ENCODE peak calls at places on chromosomes 13 and 19, in nine cellular contexts. One of them, this sample, is unnamed.

GRCh38 chr13:43284162-43284561 is 260.8 kb downstream of the DNAJC15 start:
- DNase-seq in AG10803: peak; percentile 37
- DNase-seq in activated T-helper 1 cell treated with anti-CD3 and anti-CD28 coated beads, Interleukin-12 subunit alpha, Interleukin-12 subunit beta, Interleukin-2, Interleukin-4 antibody, amounts not matched to agents 30 ng/mL and 10 ng/mL and 1 ng/mL, durations not matched to agents 14 hours and 24 hours and 36 hours: no peak
- DNase-seq in NCI-H2029 treated with DMSO at 0.1 percent for 48 hours: no peak
- DNase-seq in endothelial cell of umbilical vein: peak; percentile 52
- DNase-seq in astrocyte of the spinal cord: peak; percentile 69
- DNase-seq in anterior cingulate cortex: no peak
- DNase-seq in mammary epithelial cell: peak; percentile 62
- DNase-seq in ascending aorta: no peak
- DNase-seq in this sample: no peak

GRCh38 chr13:45082964-45083363 is 37.3 kb upstream of the GTF2F2 start:
- DNase-seq in mammary epithelial cell: peak; percentile 74
- DNase-seq in anterior cingulate cortex: no peak
- DNase-seq in endothelial cell of umbilical vein: no peak
- DNase-seq in activated T-helper 1 cell treated with anti-CD3 and anti-CD28 coated beads, Interleukin-12 subunit alpha, Interleukin-12 subunit beta, Interleukin-2, Interleukin-4 antibody, amounts not matched to agents 30 ng/mL and 10 ng/mL and 1 ng/mL, durations not matched to agents 14 hours and 24 hours and 36 hours: no peak
- DNase-seq in AG10803: peak; percentile 91
- DNase-seq in NCI-H2029 treated with DMSO at 0.1 percent for 48 hours: no peak
- DNase-seq in astrocyte of the spinal cord: peak; percentile 32
- DNase-seq in ascending aorta: no peak
- DNase-seq in this sample: no peak

GRCh38 chr19:55319786-55320185 is 5.4 kb downstream of the TMEM150B start:
- DNase-seq in mammary epithelial cell: no peak
- DNase-seq in astrocyte of the spinal cord: peak; percentile 30
- DNase-seq in anterior cingulate cortex: peak; percentile 11
- DNase-seq in AG10803: peak; percentile 27
- DNase-seq in ascending aorta: no peak
- DNase-seq in NCI-H2029 treated with DMSO at 0.1 percent for 48 hours: no peak
- DNase-seq in endothelial cell of umbilical vein: peak; percentile 22
- DNase-seq in activated T-helper 1 cell treated with anti-CD3 and anti-CD28 coated beads, Interleukin-12 subunit alpha, Interleukin-12 subunit beta, Interleukin-2, Interleukin-4 antibody, amounts not matched to agents 30 ng/mL and 10 ng/mL and 1 ng/mL, durations not matched to agents 14 hours and 24 hours and 36 hours: no peak
- DNase-seq in this sample: peak; percentile 80

GRCh38 chr13:80359459-80360297 is 18.8 kb upstream of the SPRY2 start:
- DNase-seq in anterior cingulate cortex: no peak
- DNase-seq in astrocyte of the spinal cord: no peak
- DNase-seq in ascending aorta: no peak
- DNase-seq in NCI-H2029 treated with DMSO at 0.1 percent for 48 hours: no peak
- DNase-seq in AG10803: no peak
- DNase-seq in mammary epithelial cell: no peak
- DNase-seq in endothelial cell of umbilical vein: peak; percentile 72
- DNase-seq in activated T-helper 1 cell treated with anti-CD3 and anti-CD28 coated beads, Interleukin-12 subunit alpha, Interleukin-12 subunit beta, Interleukin-2, Interleukin-4 antibody, amounts not matched to agents 30 ng/mL and 10 ng/mL and 1 ng/mL, durations not matched to agents 14 hours and 24 hours and 36 hours: no peak
- DNase-seq in this sample: no peak

GRCh38 chr19:756232-756631 is 5.3 kb downstream of the MISP start:
- DNase-seq in mammary epithelial cell: peak; percentile 60
- DNase-seq in endothelial cell of umbilical vein: peak; percentile 35
- DNase-seq in NCI-H2029 treated with DMSO at 0.1 percent for 48 hours: no peak
- DNase-seq in ascending aorta: no peak
- DNase-seq in anterior cingulate cortex: no peak
- DNase-seq in activated T-helper 1 cell treated with anti-CD3 and anti-CD28 coated beads, Interleukin-12 subunit alpha, Interleukin-12 subunit beta, Interleukin-2, Interleukin-4 antibody, amounts not matched to agents 30 ng/mL and 10 ng/mL and 1 ng/mL, durations not matched to agents 14 hours and 24 hours and 36 hours: no peak
- DNase-seq in AG10803: peak; percentile 26
- DNase-seq in astrocyte of the spinal cord: peak; percentile 42
- DNase-seq in this sample: peak; percentile 63

GRCh38 chr13:25529425-25529824 is 157.7 kb downstream of the ATP8A2 start:
- DNase-seq in mammary epithelial cell: peak; percentile 50
- DNase-seq in ascending aorta: no peak
- DNase-seq in anterior cingulate cortex: no peak
- DNase-seq in activated T-helper 1 cell treated with anti-CD3 and anti-CD28 coated beads, Interleukin-12 subunit alpha, Interleukin-12 subunit beta, Interleukin-2, Interleukin-4 antibody, amounts not matched to agents 30 ng/mL and 10 ng/mL and 1 ng/mL, durations not matched to agents 14 hours and 24 hours and 36 hours: no peak
- DNase-seq in NCI-H2029 treated with DMSO at 0.1 percent for 48 hours: no peak
- DNase-seq in AG10803: no peak
- DNase-seq in endothelial cell of umbilical vein: no peak
- DNase-seq in astrocyte of the spinal cord: no peak
- DNase-seq in this sample: no peak

GRCh38 chr13:46492946-46493345 is 60.0 kb upstream of the LRCH1 start:
- DNase-seq in mammary epithelial cell: peak; percentile 16
- DNase-seq in endothelial cell of umbilical vein: peak; percentile 59
- DNase-seq in activated T-helper 1 cell treated with anti-CD3 and anti-CD28 coated beads, Interleukin-12 subunit alpha, Interleukin-12 subunit beta, Interleukin-2, Interleukin-4 antibody, amounts not matched to agents 30 ng/mL and 10 ng/mL and 1 ng/mL, durations not matched to agents 14 hours and 24 hours and 36 hours: no peak
- DNase-seq in AG10803: peak; percentile 59
- DNase-seq in NCI-H2029 treated with DMSO at 0.1 percent for 48 hours: no peak
- DNase-seq in anterior cingulate cortex: no peak
- DNase-seq in ascending aorta: no peak
- DNase-seq in astrocyte of the spinal cord: peak; percentile 64
- DNase-seq in this sample: peak; percentile 79

GRCh38 chr19:16315825-16316505 is 8.7 kb upstream of the KLF2 start:
- DNase-seq in astrocyte of the spinal cord: peak; percentile 94
- DNase-seq in AG10803: peak; percentile 99
- DNase-seq in mammary epithelial cell: peak; percentile 74
- DNase-seq in endothelial cell of umbilical vein: no peak
- DNase-seq in activated T-helper 1 cell treated with anti-CD3 and anti-CD28 coated beads, Interleukin-12 subunit alpha, Interleukin-12 subunit beta, Interleukin-2, Interleukin-4 antibody, amounts not matched to agents 30 ng/mL and 10 ng/mL and 1 ng/mL, durations not matched to agents 14 hours and 24 hours and 36 hours: no peak
- DNase-seq in anterior cingulate cortex: no peak
- DNase-seq in ascending aorta: peak; percentile 90
- DNase-seq in NCI-H2029 treated with DMSO at 0.1 percent for 48 hours: no peak
- DNase-seq in this sample: no peak